ENCODE peak calls at places on chromosomes 5 and 9, in four cellular contexts. One of them, this sample, is unnamed.

GRCh38 chr5:10153394-10153793 is 96.3 kb downstream of the ATPSCKMT start:
- DNase-seq in upper lobe of left lung: no peak
- DNase-seq in IMR-90: no peak
- DNase-seq in sigmoid colon: no peak
- DNase-seq in this sample: no peak

GRCh38 chr5:116746668-116747067 is 172.0 kb upstream of the SEMA6A start:
- DNase-seq in upper lobe of left lung: no peak
- DNase-seq in IMR-90: no peak
- DNase-seq in sigmoid colon: no peak
- DNase-seq in this sample: no peak

GRCh38 chr9:87533291-87533690 is 35.6 kb downstream of the DAPK1 start:
- DNase-seq in IMR-90: no peak
- DNase-seq in sigmoid colon: no peak
- DNase-seq in upper lobe of left lung: no peak
- DNase-seq in this sample: no peak

GRCh38 chr9:118170032-118170955 is 466.1 kb downstream of the TLR4 start:
- DNase-seq in IMR-90: no peak
- DNase-seq in upper lobe of left lung: no peak
- DNase-seq in sigmoid colon: no peak
- DNase-seq in this sample: peak

GRCh38 chr5:113330533-113331200 is 104.1 kb downstream of the TSSK1B start:
- DNase-seq in sigmoid colon: peak
- DNase-seq in upper lobe of left lung: no peak
- DNase-seq in IMR-90: peak
- DNase-seq in this sample: peak

GRCh38 chr9:77841739-77842386 is 189.7 kb downstream of the GNAQ start:
- DNase-seq in IMR-90: no peak
- DNase-seq in upper lobe of left lung: no peak
- DNase-seq in sigmoid colon: no peak
- DNase-seq in this sample: no peak

GRCh38 chr5:66565878-66566277 is 30.3 kb upstream of the MAST4 start:
- DNase-seq in sigmoid colon: no peak
- DNase-seq in upper lobe of left lung: no peak
- DNase-seq in IMR-90: no peak
- DNase-seq in this sample: no peak

GRCh38 chr9:18122156-18122555 is 351.8 kb upstream of the ADAMTSL1 start:
- DNase-seq in upper lobe of left lung: no peak
- DNase-seq in sigmoid colon: no peak
- DNase-seq in IMR-90: peak
- DNase-seq in this sample: no peak

GRCh38 chr5:91401175-91401574 is 18.1 kb upstream of the ARRDC3 start:
- DNase-seq in IMR-90: peak
- DNase-seq in upper lobe of left lung: no peak
- DNase-seq in sigmoid colon: no peak
- DNase-seq in this sample: no peak

GRCh38 chr5:61281686-61282085 is 50.4 kb upstream of the ZSWIM6 start:
- DNase-seq in IMR-90: no peak
- DNase-seq in sigmoid colon: no peak
- DNase-seq in upper lobe of left lung: no peak
- DNase-seq in this sample: no peak

GRCh38 chr5:92835712-92836111 is 745.3 kb downstream of the NR2F1-AS1 start:
- DNase-seq in IMR-90: no peak
- DNase-seq in sigmoid colon: no peak
- DNase-seq in upper lobe of left lung: no peak
- DNase-seq in this sample: no peak

GRCh38 chr5:72860499-72860898 is 44.0 kb downstream of the TNPO1 start:
- DNase-seq in IMR-90: peak
- DNase-seq in upper lobe of left lung: no peak
- DNase-seq in sigmoid colon: no peak
- DNase-seq in this sample: no peak

GRCh38 chr9:135737840-135738521 is 36.0 kb downstream of the KCNT1 start:
- DNase-seq in upper lobe of left lung: no peak
- DNase-seq in sigmoid colon: no peak
- DNase-seq in IMR-90: no peak
- DNase-seq in this sample: no peak

GRCh38 chr5:67111779-67112178 is 84.8 kb downstream of the CD180 start:
- DNase-seq in sigmoid colon: no peak
- DNase-seq in IMR-90: no peak
- DNase-seq in upper lobe of left lung: no peak
- DNase-seq in this sample: no peak

GRCh38 chr5:57804007-57804444 is 321.4 kb upstream of the ACTBL2 start:
- DNase-seq in IMR-90: peak
- DNase-seq in upper lobe of left lung: no peak
- DNase-seq in sigmoid colon: no peak
- DNase-seq in this sample: no peak

GRCh38 chr5:66498791-66499207 is 97.4 kb upstream of the MAST4 start:
- DNase-seq in sigmoid colon: no peak
- DNase-seq in upper lobe of left lung: no peak
- DNase-seq in IMR-90: no peak
- DNase-seq in this sample: peak

GRCh38 chr5:16794381-16794913 is 141.6 kb downstream of the MYO10 start:
- DNase-seq in upper lobe of left lung: no peak
- DNase-seq in IMR-90: no peak
- DNase-seq in sigmoid colon: no peak
- DNase-seq in this sample: no peak

GRCh38 chr5:132369012-132369470 is 469 bp upstream of the SLC22A5 start:
- DNase-seq in upper lobe of left lung: no peak
- DNase-seq in sigmoid colon: no peak
- DNase-seq in IMR-90: no peak
- DNase-seq in this sample: no peak

GRCh38 chr5:132371603-132371994 is 2.1 kb downstream of the SLC22A5 start:
- DNase-seq in upper lobe of left lung: no peak
- DNase-seq in sigmoid colon: no peak
- DNase-seq in IMR-90: no peak
- DNase-seq in this sample: no peak

GRCh38 chr5:132372122-132372521 is 2.6 kb downstream of the SLC22A5 start:
- DNase-seq in IMR-90: no peak
- DNase-seq in upper lobe of left lung: no peak
- DNase-seq in sigmoid colon: no peak
- DNase-seq in this sample: no peak

GRCh38 chr5:132370241-132370820 is 821 bp downstream of the SLC22A5 start:
- DNase-seq in IMR-90: no peak
- DNase-seq in upper lobe of left lung: no peak
- DNase-seq in sigmoid colon: no peak
- DNase-seq in this sample: no peak

GRCh38 chr5:132369471-132370240 is at the start of gene SLC22A5:
- DNase-seq in IMR-90: peak
- DNase-seq in sigmoid colon: peak
- DNase-seq in upper lobe of left lung: peak
- DNase-seq in this sample: peak
- TF ChIP-seq POLR2A in IMR-90: peak
- TF ChIP-seq POLR2A in sigmoid colon: no peak
- TF ChIP-seq POLR2A in upper lobe of left lung: no peak
- TF ChIP-seq POLR2A in this sample: peak

GRCh38 chr9:105447814-105448812 is at the start of gene FSD1L:
- DNase-seq in sigmoid colon: peak
- DNase-seq in upper lobe of left lung: peak
- DNase-seq in IMR-90: peak
- DNase-seq in this sample: peak
- TF ChIP-seq POLR2A in sigmoid colon: no peak
- TF ChIP-seq POLR2A in upper lobe of left lung: no peak
- TF ChIP-seq POLR2A in IMR-90: peak
- TF ChIP-seq POLR2A in this sample: peak

GRCh38 chr5:150407097-150407720 is 5.5 kb downstream of the CD74 start:
- DNase-seq in IMR-90: no peak
- DNase-seq in upper lobe of left lung: no peak
- DNase-seq in sigmoid colon: no peak
- DNase-seq in this sample: no peak

GRCh38 chr5:150410524-150411244 is 2.0 kb downstream of the CD74 start:
- DNase-seq in sigmoid colon: peak
- DNase-seq in IMR-90: peak
- DNase-seq in upper lobe of left lung: peak
- DNase-seq in this sample: peak

GRCh38 chr5:150411245-150411979 is 1.3 kb downstream of the CD74 start:
- DNase-seq in upper lobe of left lung: peak
- DNase-seq in sigmoid colon: no peak
- DNase-seq in IMR-90: peak
- DNase-seq in this sample: no peak

GRCh38 chr5:150412319-150413175 is at the start of gene CD74:
- DNase-seq in IMR-90: peak
- DNase-seq in sigmoid colon: peak
- DNase-seq in upper lobe of left lung: peak
- DNase-seq in this sample: no peak

DNA sequence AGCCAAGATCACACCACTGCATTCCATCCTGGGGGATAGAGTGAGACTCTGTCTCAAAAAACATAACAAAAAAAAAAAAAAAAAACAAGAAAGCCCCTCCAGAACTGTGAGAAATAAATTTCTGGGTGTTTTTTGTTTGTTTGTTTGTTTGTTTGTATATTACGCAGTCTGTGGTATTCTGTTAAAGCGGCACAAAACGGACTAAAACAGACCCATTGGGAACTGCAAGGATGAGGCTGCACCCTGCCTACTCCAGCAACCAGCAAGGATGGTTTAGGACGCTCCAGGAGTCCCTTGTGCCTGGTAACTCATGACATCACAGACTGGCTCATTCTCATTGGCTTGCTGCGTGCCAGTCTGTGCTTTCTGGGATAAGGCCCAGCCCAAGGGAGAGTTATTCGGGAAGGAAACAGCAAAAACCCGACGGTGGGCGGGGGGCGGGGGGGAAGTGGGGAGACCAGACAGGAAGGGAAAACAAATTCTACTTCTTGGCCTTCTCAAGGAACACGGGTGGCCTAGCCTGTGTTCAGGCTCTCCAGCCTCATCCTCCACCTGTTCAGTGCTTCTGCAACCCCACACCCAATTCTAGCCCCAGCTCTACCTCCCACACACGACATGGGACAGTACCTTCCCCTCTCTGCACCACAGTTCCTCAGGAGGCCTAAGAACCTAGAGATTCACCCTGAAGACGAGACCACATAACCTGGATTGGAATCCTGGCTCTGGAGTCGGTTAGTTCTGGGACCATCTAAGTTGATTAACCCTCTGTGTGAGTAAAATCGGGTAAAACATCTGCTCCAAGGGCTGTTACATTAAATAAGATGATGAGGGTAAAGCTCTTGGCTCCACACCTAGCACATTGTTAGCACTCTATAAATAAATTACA is 2.8 kb downstream of the CD74 start:
- DNase-seq in sigmoid colon: peak
- DNase-seq in IMR-90: peak
- DNase-seq in upper lobe of left lung: peak
- DNase-seq in this sample: peak
- TF ChIP-seq POLR2A in sigmoid colon: no peak
- TF ChIP-seq POLR2A in IMR-90: no peak
- TF ChIP-seq POLR2A in upper lobe of left lung: no peak
- TF ChIP-seq POLR2A in this sample: no peak

GRCh38 chr5:138138949-138139775 is at the start of gene NME5:
- DNase-seq in upper lobe of left lung: peak
- DNase-seq in sigmoid colon: peak
- DNase-seq in IMR-90: peak
- DNase-seq in this sample: no peak
- TF ChIP-seq POLR2A in upper lobe of left lung: no peak
- TF ChIP-seq POLR2A in sigmoid colon: no peak
- TF ChIP-seq POLR2A in IMR-90: no peak
- TF ChIP-seq POLR2A in this sample: no peak

DNA sequence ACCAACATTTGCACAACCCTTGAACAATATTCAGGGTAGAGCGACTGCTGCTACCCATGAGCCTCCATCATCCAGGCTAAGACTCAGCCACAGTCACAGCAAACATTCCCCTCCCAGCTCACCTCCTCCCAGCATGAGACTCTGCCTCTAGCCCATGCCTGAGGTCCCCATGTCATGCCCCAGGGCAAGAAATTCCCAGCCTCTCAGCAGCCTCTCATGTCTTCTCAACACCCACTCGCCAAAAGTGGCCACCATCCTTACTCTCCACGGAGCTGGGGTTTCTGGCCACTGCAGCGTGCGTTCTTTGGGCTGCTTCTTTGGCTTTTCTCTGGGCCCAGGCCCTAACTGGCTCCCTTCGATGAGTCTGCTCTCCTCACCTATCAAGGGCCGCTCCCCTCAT is 82.2 kb downstream of the NSUN2 start:
- DNase-seq in IMR-90: no peak
- DNase-seq in sigmoid colon: no peak
- DNase-seq in upper lobe of left lung: no peak
- DNase-seq in this sample: no peak
- TF ChIP-seq POLR2A in IMR-90: no peak
- TF ChIP-seq POLR2A in sigmoid colon: no peak
- TF ChIP-seq POLR2A in upper lobe of left lung: no peak
- TF ChIP-seq POLR2A in this sample: no peak

This sample was measured in H54.